ENCODE peak calls at places on chromosomes 16 and 17, in six cellular contexts. One of them, this sample, is unnamed.

GRCh38 chr16:20740007-20740883 is 1.4 kb downstream of the THUMPD1 start:
- DNase-seq in effector memory CD4-positive, alpha-beta T cell: no peak
- DNase-seq in tibial nerve: no peak
- DNase-seq in IMR-90: no peak
- DNase-seq in sigmoid colon: no peak
- DNase-seq in CD8-positive, alpha-beta memory T cell: no peak
- DNase-seq in this sample: no peak

GRCh38 chr16:69105501-69106361 is at the start of gene HAS3:
- DNase-seq in effector memory CD4-positive, alpha-beta T cell: no peak
- DNase-seq in tibial nerve: no peak
- DNase-seq in IMR-90: peak
- DNase-seq in sigmoid colon: no peak
- DNase-seq in CD8-positive, alpha-beta memory T cell: no peak
- DNase-seq in this sample: peak

GRCh38 chr17:67829331-67829730 is 4.0 kb downstream of the BPTF start:
- DNase-seq in effector memory CD4-positive, alpha-beta T cell: peak
- DNase-seq in tibial nerve: no peak
- DNase-seq in IMR-90: no peak
- DNase-seq in sigmoid colon: no peak
- DNase-seq in CD8-positive, alpha-beta memory T cell: no peak
- DNase-seq in this sample: no peak

GRCh38 chr16:85683363-85683762 is 5.4 kb downstream of the GINS2 start:
- DNase-seq in effector memory CD4-positive, alpha-beta T cell: no peak
- DNase-seq in tibial nerve: no peak
- DNase-seq in IMR-90: no peak
- DNase-seq in sigmoid colon: no peak
- DNase-seq in CD8-positive, alpha-beta memory T cell: no peak
- DNase-seq in this sample: peak

GRCh38 chr17:27997522-27997921 is 45.0 kb upstream of the NLK start:
- DNase-seq in effector memory CD4-positive, alpha-beta T cell: no peak
- DNase-seq in tibial nerve: no peak
- DNase-seq in IMR-90: no peak
- DNase-seq in sigmoid colon: no peak
- DNase-seq in CD8-positive, alpha-beta memory T cell: no peak
- DNase-seq in this sample: no peak

GRCh38 chr17:7060165-7060890 is 16.4 kb upstream of the SLC16A11 start:
- DNase-seq in effector memory CD4-positive, alpha-beta T cell: no peak
- DNase-seq in tibial nerve: no peak
- DNase-seq in IMR-90: peak
- DNase-seq in sigmoid colon: no peak
- DNase-seq in CD8-positive, alpha-beta memory T cell: no peak
- DNase-seq in this sample: no peak

GRCh38 chr16:30901201-30902069 is 5.0 kb downstream of the CTF1 start:
- DNase-seq in effector memory CD4-positive, alpha-beta T cell: no peak
- DNase-seq in tibial nerve: no peak
- DNase-seq in IMR-90: no peak
- DNase-seq in sigmoid colon: no peak
- DNase-seq in CD8-positive, alpha-beta memory T cell: no peak
- DNase-seq in this sample: no peak

GRCh38 chr16:84827131-84827574 is 7.4 kb downstream of the CRISPLD2 start:
- DNase-seq in effector memory CD4-positive, alpha-beta T cell: no peak
- DNase-seq in tibial nerve: no peak
- DNase-seq in IMR-90: peak
- DNase-seq in sigmoid colon: peak
- DNase-seq in CD8-positive, alpha-beta memory T cell: no peak
- DNase-seq in this sample: no peak

GRCh38 chr16:25010542-25010941 is 4.6 kb downstream of the ARHGAP17 start:
- DNase-seq in effector memory CD4-positive, alpha-beta T cell: no peak
- DNase-seq in tibial nerve: no peak
- DNase-seq in IMR-90: no peak
- DNase-seq in sigmoid colon: no peak
- DNase-seq in CD8-positive, alpha-beta memory T cell: no peak
- DNase-seq in this sample: no peak

GRCh38 chr16:2468142-2468724 is 2.9 kb upstream of the NTN3 start:
- DNase-seq in effector memory CD4-positive, alpha-beta T cell: no peak
- DNase-seq in tibial nerve: no peak
- DNase-seq in IMR-90: peak
- DNase-seq in sigmoid colon: no peak
- DNase-seq in CD8-positive, alpha-beta memory T cell: no peak
- DNase-seq in this sample: no peak

GRCh38 chr17:393806-394717 is 41.5 kb upstream of the RPH3AL start:
- DNase-seq in effector memory CD4-positive, alpha-beta T cell: no peak
- DNase-seq in tibial nerve: no peak
- DNase-seq in IMR-90: no peak
- DNase-seq in sigmoid colon: no peak
- DNase-seq in CD8-positive, alpha-beta memory T cell: no peak
- DNase-seq in this sample: no peak

DNA sequence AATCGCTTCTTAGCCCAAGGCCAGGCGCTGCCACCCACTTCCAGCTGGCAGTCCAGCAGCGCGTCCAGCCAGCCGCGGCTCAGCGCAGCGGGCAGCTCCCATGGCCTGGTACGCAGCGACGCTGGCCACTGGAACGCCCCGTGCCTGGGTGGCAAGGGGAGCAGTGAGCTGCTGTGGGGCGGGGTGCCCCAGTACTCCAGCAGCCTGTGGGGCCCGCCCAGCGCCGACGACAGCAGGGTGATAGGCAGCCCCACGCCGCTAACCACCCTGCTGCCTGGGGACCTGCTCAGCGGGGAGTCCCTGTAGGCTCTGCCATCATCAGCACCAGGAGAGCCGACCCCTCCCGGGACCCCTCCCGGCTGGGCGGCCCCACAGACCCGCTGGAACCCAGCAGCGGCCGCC is 24.0 kb downstream of the TMC6 start:
- DNase-seq in effector memory CD4-positive, alpha-beta T cell: no peak
- DNase-seq in tibial nerve: no peak
- DNase-seq in IMR-90: no peak
- DNase-seq in sigmoid colon: peak
- DNase-seq in CD8-positive, alpha-beta memory T cell: no peak
- DNase-seq in this sample: no peak
- H3K27ac ChIP-seq in effector memory CD4-positive, alpha-beta T cell: no peak
- H3K27ac ChIP-seq in tibial nerve: no peak
- H3K27ac ChIP-seq in IMR-90: no peak
- H3K27ac ChIP-seq in sigmoid colon: no peak
- H3K27ac ChIP-seq in CD8-positive, alpha-beta memory T cell: no peak
- H3K27ac ChIP-seq in this sample: no peak

DNA sequence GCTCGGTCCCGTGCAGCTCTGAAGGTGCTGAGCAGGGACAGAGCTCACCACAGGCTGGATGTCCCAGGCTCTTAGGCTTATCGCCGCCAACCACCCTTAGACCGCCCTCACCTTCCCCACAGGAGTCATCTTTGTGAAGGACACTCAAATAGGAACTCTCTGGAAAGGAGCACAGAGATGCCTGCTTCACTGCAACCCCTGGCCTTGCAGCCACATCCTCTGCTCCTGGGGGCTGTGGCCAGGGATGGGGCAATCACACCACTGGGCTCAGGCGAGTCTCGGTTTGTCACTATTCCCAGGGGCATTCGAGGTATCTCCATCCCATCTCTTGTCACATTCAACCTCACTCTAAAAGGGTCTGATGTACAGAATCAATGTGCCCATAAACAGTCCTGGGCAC is 10.9 kb downstream of the ZDHHC1 start:
- DNase-seq in effector memory CD4-positive, alpha-beta T cell: no peak
- DNase-seq in tibial nerve: no peak
- DNase-seq in IMR-90: no peak
- DNase-seq in sigmoid colon: no peak
- DNase-seq in CD8-positive, alpha-beta memory T cell: no peak
- DNase-seq in this sample: no peak
- H3K27ac ChIP-seq in effector memory CD4-positive, alpha-beta T cell: no peak
- H3K27ac ChIP-seq in tibial nerve: no peak
- H3K27ac ChIP-seq in IMR-90: no peak
- H3K27ac ChIP-seq in sigmoid colon: no peak
- H3K27ac ChIP-seq in CD8-positive, alpha-beta memory T cell: no peak
- H3K27ac ChIP-seq in this sample: no peak

GRCh38 chr16:87706278-87707000 is 59.3 kb downstream of the KLHDC4 start:
- DNase-seq in effector memory CD4-positive, alpha-beta T cell: no peak
- DNase-seq in tibial nerve: no peak
- DNase-seq in IMR-90: no peak
- DNase-seq in sigmoid colon: no peak
- DNase-seq in CD8-positive, alpha-beta memory T cell: no peak
- DNase-seq in this sample: no peak
- H3K27ac ChIP-seq in effector memory CD4-positive, alpha-beta T cell: no peak
- H3K27ac ChIP-seq in tibial nerve: no peak
- H3K27ac ChIP-seq in IMR-90: no peak
- H3K27ac ChIP-seq in sigmoid colon: no peak
- H3K27ac ChIP-seq in CD8-positive, alpha-beta memory T cell: no peak
- H3K27ac ChIP-seq in this sample: no peak

DNA sequence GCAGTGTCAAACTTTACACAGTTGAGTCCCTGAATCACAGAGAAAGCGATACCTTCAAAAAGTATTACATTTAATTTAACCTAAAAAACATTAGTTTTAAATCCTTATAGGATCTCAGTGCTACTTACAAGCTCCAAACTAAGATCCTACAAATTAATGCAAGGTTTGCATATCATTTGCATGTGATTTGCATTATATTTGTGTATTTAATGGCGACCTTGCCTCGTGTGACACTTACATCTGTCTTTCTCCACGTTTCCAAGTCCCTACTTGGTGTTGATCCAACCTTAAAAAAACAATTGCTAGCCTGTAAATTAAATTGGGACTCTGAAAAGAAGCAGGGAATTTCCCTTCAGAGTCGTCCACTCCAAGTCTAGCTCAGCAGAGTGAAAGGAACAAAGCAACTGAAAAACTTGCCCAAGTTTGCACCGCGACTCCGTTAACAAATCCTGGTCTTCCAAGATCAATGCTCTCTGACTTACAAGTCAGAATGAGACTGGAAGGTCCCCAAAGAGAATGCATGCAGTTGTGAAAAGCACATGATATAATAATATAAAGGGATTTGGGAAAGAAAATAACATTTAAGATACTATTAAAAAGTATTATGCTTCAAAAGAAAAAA is 739 bp upstream of the FAM117A start:
- DNase-seq in effector memory CD4-positive, alpha-beta T cell: no peak
- DNase-seq in tibial nerve: no peak
- DNase-seq in IMR-90: no peak
- DNase-seq in sigmoid colon: no peak
- DNase-seq in CD8-positive, alpha-beta memory T cell: no peak
- DNase-seq in this sample: no peak
- H3K27ac ChIP-seq in effector memory CD4-positive, alpha-beta T cell: peak
- H3K27ac ChIP-seq in tibial nerve: no peak
- H3K27ac ChIP-seq in IMR-90: no peak
- H3K27ac ChIP-seq in sigmoid colon: peak
- H3K27ac ChIP-seq in CD8-positive, alpha-beta memory T cell: no peak
- H3K27ac ChIP-seq in this sample: no peak

DNA sequence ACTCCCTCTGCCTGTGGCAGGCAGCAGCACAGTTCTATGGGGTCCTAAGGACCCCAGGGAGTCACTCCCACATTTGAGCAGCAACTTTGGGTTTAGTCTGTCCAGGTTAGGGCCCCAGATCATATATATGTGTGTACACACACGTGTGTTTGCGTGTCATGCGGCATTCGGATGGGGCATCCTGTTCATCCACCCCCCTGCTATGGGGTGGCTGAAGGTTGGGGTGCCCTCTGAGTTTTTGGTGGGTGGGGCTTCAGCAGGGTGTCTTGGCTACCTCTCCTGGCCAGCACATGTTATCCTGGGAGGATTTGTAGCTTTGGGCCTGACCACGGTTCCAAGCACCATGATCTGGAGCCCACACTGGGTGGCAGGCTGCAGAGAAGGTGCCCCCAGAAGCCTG is 100.7 kb downstream of the RAB11FIP4 start:
- DNase-seq in effector memory CD4-positive, alpha-beta T cell: no peak
- DNase-seq in tibial nerve: no peak
- DNase-seq in IMR-90: no peak
- DNase-seq in sigmoid colon: no peak
- DNase-seq in CD8-positive, alpha-beta memory T cell: no peak
- DNase-seq in this sample: no peak
- H3K27ac ChIP-seq in effector memory CD4-positive, alpha-beta T cell: peak
- H3K27ac ChIP-seq in tibial nerve: no peak
- H3K27ac ChIP-seq in IMR-90: no peak
- H3K27ac ChIP-seq in sigmoid colon: no peak
- H3K27ac ChIP-seq in CD8-positive, alpha-beta memory T cell: no peak
- H3K27ac ChIP-seq in this sample: no peak

DNA sequence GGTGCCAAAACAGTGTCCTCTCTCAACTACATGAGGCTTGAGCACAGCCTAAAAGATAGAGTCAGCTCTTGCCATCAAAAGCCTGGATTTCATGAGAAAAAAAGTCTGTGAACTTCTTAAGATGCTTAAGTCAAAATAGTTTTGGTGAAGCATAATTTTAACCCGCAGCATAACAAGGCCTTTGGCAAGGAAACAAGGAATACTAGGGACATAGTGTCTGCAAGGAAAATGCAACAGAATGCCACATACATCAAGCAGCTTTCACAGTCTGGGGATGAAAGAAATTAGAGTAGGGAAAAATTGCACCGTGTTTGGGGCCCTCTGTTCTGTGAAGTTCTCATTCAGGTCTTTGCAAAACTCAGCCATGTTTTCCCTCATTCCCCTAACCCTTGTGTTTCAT is 116.2 kb downstream of the ANKFN1 start:
- DNase-seq in effector memory CD4-positive, alpha-beta T cell: no peak
- DNase-seq in tibial nerve: no peak
- DNase-seq in IMR-90: no peak
- DNase-seq in sigmoid colon: no peak
- DNase-seq in CD8-positive, alpha-beta memory T cell: no peak
- DNase-seq in this sample: no peak
- H3K27ac ChIP-seq in effector memory CD4-positive, alpha-beta T cell: no peak
- H3K27ac ChIP-seq in tibial nerve: no peak
- H3K27ac ChIP-seq in IMR-90: no peak
- H3K27ac ChIP-seq in sigmoid colon: no peak
- H3K27ac ChIP-seq in CD8-positive, alpha-beta memory T cell: no peak
- H3K27ac ChIP-seq in this sample: no peak

GRCh38 chr16:1153480-1154160 is 714 bp downstream of the CACNA1H start:
- DNase-seq in effector memory CD4-positive, alpha-beta T cell: no peak
- DNase-seq in tibial nerve: no peak
- DNase-seq in IMR-90: no peak
- DNase-seq in sigmoid colon: no peak
- DNase-seq in CD8-positive, alpha-beta memory T cell: no peak
- DNase-seq in this sample: no peak
- H3K27ac ChIP-seq in effector memory CD4-positive, alpha-beta T cell: no peak
- H3K27ac ChIP-seq in tibial nerve: no peak
- H3K27ac ChIP-seq in IMR-90: no peak
- H3K27ac ChIP-seq in sigmoid colon: peak
- H3K27ac ChIP-seq in CD8-positive, alpha-beta memory T cell: no peak
- H3K27ac ChIP-seq in this sample: peak

This sample was measured in testis.